ENCODE peak calls at places on chromosomes 7 and 10, in ten cellular contexts. M is fibroblast of pulmonary artery, L is GM23338, C is BJ, D is astrocyte of the spinal cord, V is dorsolateral prefrontal cortex, S is AG09309, U is NB4, Z is left ventricle myocardium inferior, F is fibroblast of mammary gland. K is an unnamed sample.

GRCh38 chr10:37734971-37735370 is 122.4 kb downstream of the ZNF248 start:
- DNase-seq in M (peak; percentile 2), L (no peak), C (no peak), D (no peak), V (no peak), S (peak; percentile 2), U (peak; percentile 97), Z (no peak), F (no peak), K (peak; percentile 45)

GRCh38 chr10:12703813-12704212 is 297.7 kb downstream of the CCDC3 start:
- DNase-seq in M (peak; percentile 75), L (no peak), C (peak; percentile 23), D (peak; percentile 83), V (no peak), S (no peak), U (no peak), Z (no peak), F (peak; percentile 84), K (peak; percentile 61)

GRCh38 chr7:50768470-50769159 is 14.1 kb downstream of the GRB10 start:
- DNase-seq in M (no peak), L (no peak), C (no peak), D (no peak), V (no peak), S (no peak), U (no peak), Z (no peak), F (no peak), K (no peak)

GRCh38 chr10:44913312-44914079 is 2.4 kb downstream of the TMEM72 start:
- DNase-seq in M (peak; percentile 83), L (no peak), C (no peak), D (no peak), V (no peak), S (no peak), U (peak; percentile 97), Z (no peak), F (no peak), K (peak; percentile 4)

GRCh38 chr7:158842486-158842885 is 13.2 kb upstream of the ESYT2 start:
- DNase-seq in M (no peak), L (no peak), C (no peak), D (no peak), V (no peak), S (no peak), U (no peak), Z (no peak), F (no peak), K (no peak)

GRCh38 chr10:72367301-72367970 is 12.7 kb upstream of the DNAJB12 start:
- DNase-seq in M (peak; percentile 16), L (no peak), C (no peak), D (peak; percentile 78), V (no peak), S (no peak), U (no peak), Z (no peak), F (peak; percentile 24), K (peak; percentile 25)

GRCh38 chr10:45421231-45422097 is 47.4 kb downstream of the ALOX5 start:
- DNase-seq in M (no peak), L (no peak), C (no peak), D (no peak), V (no peak), S (no peak), U (peak; percentile 71), Z (no peak), F (no peak), K (peak; percentile 28)

GRCh38 chr7:57343901-57344622 is 105.9 kb upstream of the ZNF716 start:
- DNase-seq in M (no peak), L (no peak), C (no peak), D (no peak), V (no peak), S (no peak), U (no peak), Z (peak; percentile 84), F (no peak), K (no peak)

GRCh38 chr7:22481726-22482125 is 18.3 kb downstream of the STEAP1B start:
- DNase-seq in M (no peak), L (no peak), C (no peak), D (no peak), V (no peak), S (no peak), U (peak; percentile 33), Z (no peak), F (peak; percentile 34), K (peak; percentile 6)

GRCh38 chr7:24910551-24911212 is 69.3 kb downstream of the OSBPL3 start:
- DNase-seq in M (no peak), L (no peak), C (no peak), D (no peak), V (no peak), S (no peak), U (peak; percentile 60), Z (no peak), F (no peak), K (peak; percentile 46)

GRCh38 chr10:42969909-42970308 is 107.0 kb upstream of the RET start:
- DNase-seq in M (no peak), L (no peak), C (no peak), D (no peak), V (no peak), S (no peak), U (no peak), Z (no peak), F (no peak), K (no peak)

GRCh38 chr7:95472521-95473160 is 13.1 kb upstream of the ASB4 start:
- DNase-seq in M (peak; percentile 28), L (no peak), C (no peak), D (peak; percentile 45), V (no peak), S (peak; percentile 5), U (no peak), Z (no peak), F (peak; percentile 55), K (no peak)

GRCh38 chr10:101830322-101831168 is 12.3 kb upstream of the OGA start:
- DNase-seq in M (peak; percentile 89), L (peak; percentile 94), C (peak; percentile 37), D (peak; percentile 84), V (peak; percentile 46), S (peak; percentile 57), U (peak; percentile 90), Z (peak; percentile 83), F (peak; percentile 88), K (peak; percentile 86)

DNA sequence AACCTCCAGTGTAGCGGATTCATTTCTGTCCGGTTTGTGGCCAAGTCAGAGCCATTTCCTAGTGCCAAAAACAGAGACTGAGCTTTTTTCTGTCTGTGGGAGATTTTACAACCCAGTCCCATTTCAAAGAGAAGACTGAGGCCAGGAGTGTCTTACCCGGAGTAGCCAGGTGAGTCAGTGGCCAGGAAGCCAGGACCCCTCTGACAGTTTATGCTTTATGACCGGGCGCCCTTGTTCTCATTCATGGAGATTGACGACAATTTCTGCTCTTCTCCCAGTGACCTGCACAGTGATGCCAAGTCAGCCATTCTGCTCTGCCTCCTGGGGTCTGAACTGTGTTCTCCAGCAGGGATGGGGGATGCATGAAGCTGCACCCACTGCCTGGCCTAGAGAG is 681 bp upstream of the INMT start:
- DNase-seq in M (no peak), L (no peak), C (no peak), D (no peak), V (no peak), S (no peak), U (no peak), Z (no peak), F (no peak), K (no peak)
- H3K4me3 ChIP-seq in M (no peak overlapping the region), L (no peak overlapping the region), C (no peak overlapping the region), D (no peak overlapping the region), V (no peak overlapping the region), S (no peak overlapping the region), U (no peak overlapping the region), Z (peak overlapping the region; percentile 67), F (no peak overlapping the region), K (no peak overlapping the region)

GRCh38 chr10:53997953-53998352 is 803.1 kb downstream of the PCDH15 start:
- DNase-seq in M (no peak), L (peak; percentile 33), C (no peak), D (no peak), V (no peak), S (no peak), U (peak; percentile 11), Z (no peak), F (no peak), K (no peak)
- TF ChIP-seq CTCF in M (no peak), L (peak; percentile 62), C (no peak), D (no peak), V (peak; percentile 69), S (no peak), U (peak; percentile 20), Z (peak; percentile 44), F (no peak), K (no peak)

DNA sequence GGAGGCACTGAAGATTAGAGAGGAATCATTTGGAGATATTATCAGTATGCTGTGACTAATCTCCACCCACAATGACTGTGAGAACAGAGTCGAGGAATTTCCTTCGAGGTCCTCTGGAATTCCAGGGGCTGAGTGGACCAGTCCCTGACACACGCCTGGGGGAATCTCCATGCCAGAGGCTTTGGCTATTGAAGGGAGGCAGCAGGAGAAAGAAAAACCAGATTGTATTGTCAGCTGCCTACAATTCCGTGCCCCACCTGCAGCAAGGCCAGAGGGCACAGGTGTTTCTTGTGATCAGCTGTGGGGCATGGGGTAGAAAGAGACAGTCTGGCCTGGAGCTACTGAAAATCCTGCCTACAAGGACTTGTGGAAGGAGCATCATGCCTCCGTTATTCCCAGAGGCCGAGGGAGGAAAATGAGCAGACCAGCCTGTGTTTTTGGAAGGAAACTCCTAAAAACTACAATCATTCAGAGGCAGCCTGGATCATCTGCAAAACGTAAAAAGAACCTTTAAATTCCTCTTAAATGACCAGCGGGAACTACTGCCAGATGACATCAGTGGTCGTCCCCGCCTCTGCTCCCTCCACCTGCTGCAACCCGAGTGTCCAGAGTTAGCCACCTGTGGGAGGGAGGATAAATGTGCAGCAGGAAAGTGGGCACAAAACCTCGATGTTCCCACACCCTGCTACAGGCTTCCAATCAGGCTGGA is 25.4 kb upstream of the ANK3 start:
- DNase-seq in M (peak; percentile 81), L (peak; percentile 48), C (peak; percentile 77), D (peak; percentile 85), V (no peak), S (peak; percentile 67), U (no peak), Z (no peak), F (peak; percentile 86), K (peak; percentile 72)
- H3K4me3 ChIP-seq in M (no peak overlapping the region), L (no peak overlapping the region), C (no peak overlapping the region), D (no peak overlapping the region), V (no peak overlapping the region), S (no peak overlapping the region), U (no peak overlapping the region), Z (no peak overlapping the region), F (no peak overlapping the region), K (no peak overlapping the region)

GRCh38 chr10:113225364-113225763 is 275.3 kb downstream of the TCF7L2 start:
- DNase-seq in M (no peak), L (no peak), C (no peak), D (no peak), V (no peak), S (no peak), U (no peak), Z (no peak), F (no peak), K (no peak)
- TF ChIP-seq CTCF in M (no peak), L (no peak), C (no peak), D (no peak), V (no peak), S (no peak), U (no peak), Z (no peak), F (no peak), K (no peak)